ENCODE peak calls at places on chromosomes 1 and 21, in eight cellular contexts. G is transverse colon, Q is NT2/D1, R is adipocyte, L is GM23338, T is BE2C, K is thyroid gland, I is colonic mucosa. M is an unnamed sample.

GRCh38 chr1:230073371-230074035 is 6.5 kb downstream of the GALNT2 start:
- DNase-seq in G (no peak), Q (no peak), R (peak), L (no peak), T (no peak), K (no peak), I (no peak), M (no peak)

GRCh38 chr1:30329802-30330557 is 393.4 kb downstream of the MATN1 start:
- DNase-seq in G (no peak), Q (no peak), R (no peak), L (peak), T (no peak), K (no peak), I (peak), M (no peak)

GRCh38 chr1:99482750-99483149 is 163.2 kb upstream of the PALMD start:
- DNase-seq in G (no peak), Q (no peak), R (no peak), L (no peak), T (no peak), K (no peak), I (no peak), M (no peak)

GRCh38 chr1:112727716-112728115 is 12.6 kb upstream of the PPM1J start:
- DNase-seq in G (no peak), Q (no peak), R (no peak), L (no peak), T (no peak), K (no peak), I (no peak), M (no peak)

GRCh38 chr1:161285519-161285918 is 24.2 kb downstream of the MPZ start:
- DNase-seq in G (no peak), Q (no peak), R (no peak), L (peak), T (no peak), K (no peak), I (no peak), M (no peak)

GRCh38 chr21:39452207-39452964 is 616 bp downstream of the SH3BGR start:
- DNase-seq in G (no peak), Q (no peak), R (peak), L (no peak), T (no peak), K (no peak), I (no peak), M (no peak)

GRCh38 chr21:39715804-39716397 is 29.1 kb upstream of the IGSF5 start:
- DNase-seq in G (peak), Q (peak), R (peak), L (peak), T (peak), K (peak), I (peak), M (peak)

GRCh38 chr1:60895167-60896124 is 186.9 kb upstream of the NFIA start:
- DNase-seq in G (no peak), Q (no peak), R (no peak), L (no peak), T (no peak), K (no peak), I (no peak), M (no peak)

GRCh38 chr1:64561993-64562392 is 92.1 kb downstream of the CACHD1 start:
- DNase-seq in G (no peak), Q (no peak), R (no peak), L (no peak), T (no peak), K (no peak), I (no peak), M (no peak)

GRCh38 chr1:3082571-3083516 is 13.8 kb downstream of the PRDM16 start:
- DNase-seq in G (no peak), Q (no peak), R (no peak), L (peak), T (no peak), K (no peak), I (no peak), M (no peak)

GRCh38 chr1:86317926-86318325 is 78.2 kb downstream of the ODF2L start:
- DNase-seq in G (no peak), Q (no peak), R (no peak), L (no peak), T (no peak), K (no peak), I (no peak), M (no peak)

GRCh38 chr21:44568667-44569556 is 4.6 kb upstream of the KRTAP10-4 start:
- DNase-seq in G (no peak), Q (no peak), R (no peak), L (no peak), T (no peak), K (no peak), I (no peak), M (no peak)

GRCh38 chr1:14969006-14969405 is 184.5 kb upstream of the TMEM51 start:
- DNase-seq in G (no peak), Q (no peak), R (no peak), L (no peak), T (no peak), K (no peak), I (no peak), M (no peak)

GRCh38 chr1:228293816-228294500 is 86.1 kb downstream of the OBSCN start:
- DNase-seq in G (no peak), Q (no peak), R (no peak), L (no peak), T (no peak), K (no peak), I (no peak), M (no peak)

GRCh38 chr21:42236693-42237092 is 17.8 kb downstream of the ABCG1 start:
- DNase-seq in G (no peak), Q (no peak), R (no peak), L (no peak), T (no peak), K (no peak), I (no peak), M (peak)

GRCh38 chr1:201192478-201192804 is 1.8 kb downstream of the IGFN1 start:
- DNase-seq in G (no peak), Q (no peak), R (no peak), L (no peak), T (no peak), K (peak), I (no peak), M (no peak)

GRCh38 chr1:64917328-64917861 is 49.0 kb downstream of the JAK1 start:
- DNase-seq in G (peak), Q (no peak), R (peak), L (peak), T (no peak), K (peak), I (peak), M (no peak)

GRCh38 chr1:93567255-93567918 is 114.2 kb downstream of the BCAR3 start:
- DNase-seq in G (no peak), Q (no peak), R (peak), L (no peak), T (peak), K (peak), I (no peak), M (no peak)

GRCh38 chr1:225250432-225250831 is 177.4 kb downstream of the LBR start:
- DNase-seq in G (no peak), Q (no peak), R (no peak), L (no peak), T (no peak), K (no peak), I (no peak), M (no peak)

GRCh38 chr1:194342484-194343262 is 1156.3 kb upstream of the B3GALT2 start:
- DNase-seq in G (no peak), Q (peak), R (no peak), L (peak), T (no peak), K (no peak), I (no peak), M (peak)

GRCh38 chr1:81414417-81415087 is 386.2 kb upstream of the ADGRL2 start:
- DNase-seq in G (peak), Q (peak), R (peak), L (peak), T (peak), K (peak), I (peak), M (peak)

GRCh38 chr1:160359559-160360226 is 7.2 kb upstream of the NHLH1 start:
- DNase-seq in G (no peak), Q (no peak), R (no peak), L (peak), T (no peak), K (no peak), I (no peak), M (no peak)

GRCh38 chr1:211133393-211133840 is 531 bp downstream of the KCNH1 start:
- DNase-seq in G (no peak), Q (peak), R (peak), L (peak), T (peak), K (peak), I (no peak), M (peak)

GRCh38 chr1:60949154-60949825 is 133.1 kb upstream of the NFIA start:
- DNase-seq in G (no peak), Q (no peak), R (no peak), L (peak), T (peak), K (no peak), I (no peak), M (no peak)

GRCh38 chr1:31666290-31666963 is 21.8 kb upstream of the PEF1 start:
- DNase-seq in G (peak), Q (no peak), R (peak), L (no peak), T (no peak), K (peak), I (peak), M (peak)

GRCh38 chr1:43564617-43565348 is 34.1 kb downstream of the PTPRF start:
- DNase-seq in G (no peak), Q (no peak), R (no peak), L (no peak), T (no peak), K (no peak), I (no peak), M (no peak)

GRCh38 chr21:15007716-15008296 is 57.0 kb downstream of the NRIP1 start:
- DNase-seq in G (no peak), Q (no peak), R (no peak), L (no peak), T (no peak), K (no peak), I (no peak), M (no peak)

GRCh38 chr1:19619697-19620384 is 24.3 kb upstream of the NBL1 start:
- DNase-seq in G (peak), Q (no peak), R (peak), L (peak), T (no peak), K (peak), I (peak), M (peak)

GRCh38 chr1:234357831-234358230 is 15.4 kb upstream of the COA6 start:
- DNase-seq in G (no peak), Q (no peak), R (no peak), L (no peak), T (no peak), K (no peak), I (no peak), M (no peak)

GRCh38 chr1:117096871-117097842 is 24.4 kb downstream of the TRIM45 start:
- DNase-seq in G (no peak), Q (no peak), R (peak), L (no peak), T (no peak), K (no peak), I (no peak), M (no peak)

GRCh38 chr1:246632584-246633168 is 66.4 kb downstream of the CNST start:
- DNase-seq in G (no peak), Q (no peak), R (peak), L (no peak), T (no peak), K (no peak), I (no peak), M (no peak)

GRCh38 chr1:203559523-203559922 is 65.6 kb downstream of the OPTC start:
- DNase-seq in G (no peak), Q (no peak), R (peak), L (no peak), T (no peak), K (no peak), I (no peak), M (no peak)

GRCh38 chr1:40032240-40032891 is 8.2 kb upstream of the CAP1 start:
- DNase-seq in G (peak), Q (peak), R (peak), L (peak), T (peak), K (peak), I (peak), M (no peak)

GRCh38 chr1:77583483-77583882 is 99.0 kb downstream of the ZZZ3 start:
- DNase-seq in G (no peak), Q (no peak), R (no peak), L (no peak), T (no peak), K (no peak), I (no peak), M (no peak)

GRCh38 chr1:93938461-93939145 is 29.4 kb upstream of the GCLM start:
- DNase-seq in G (no peak), Q (no peak), R (no peak), L (no peak), T (no peak), K (no peak), I (no peak), M (no peak)

GRCh38 chr1:161020573-161021167 is at the start of gene F11R:
- DNase-seq in G (peak), Q (peak), R (peak), L (peak), T (peak), K (peak), I (peak), M (peak)

GRCh38 chr21:26388731-26389231 is 184.3 kb downstream of the CYYR1 start:
- DNase-seq in G (no peak), Q (no peak), R (peak), L (no peak), T (peak), K (no peak), I (no peak), M (no peak)

GRCh38 chr1:217029311-217030157 is 306.3 kb upstream of the ESRRG start:
- DNase-seq in G (peak), Q (no peak), R (peak), L (no peak), T (no peak), K (peak), I (peak), M (no peak)

DNA sequence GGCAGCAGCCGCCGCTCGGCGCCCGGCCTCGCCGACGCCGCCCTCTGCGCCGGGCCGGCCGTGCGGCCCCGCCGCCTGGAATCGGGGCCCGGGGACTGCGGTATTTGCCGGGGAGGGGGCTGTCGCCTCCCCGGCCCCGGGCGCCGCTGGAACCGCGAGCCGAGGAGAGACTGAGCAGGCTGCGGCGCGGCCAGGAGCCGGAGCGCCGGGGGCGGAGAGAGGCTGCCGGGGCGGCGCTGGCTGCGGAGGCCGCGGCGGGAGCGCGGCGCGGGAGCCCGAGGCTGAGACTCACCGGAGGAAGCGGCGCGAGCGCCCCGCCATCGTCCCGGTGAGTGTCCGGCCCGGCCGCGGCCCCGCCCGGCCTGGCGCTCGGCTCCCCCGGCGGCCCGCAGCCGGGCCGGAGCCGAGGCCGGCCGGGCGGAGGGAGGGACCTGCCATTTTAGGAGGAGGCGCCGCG is 756 bp downstream of the DYRK1A start:
- DNase-seq in G (peak), Q (no peak), R (no peak), L (no peak), T (peak), K (peak), I (no peak), M (no peak)
- H3K4me3 ChIP-seq in G (peak), Q (peak), R (peak), L (peak), T (peak), K (peak), I (peak), M (peak)

GRCh38 chr1:158043232-158043631 is 49.8 kb downstream of the KIRREL1 start:
- DNase-seq in G (no peak), Q (peak), R (no peak), L (peak), T (no peak), K (no peak), I (no peak), M (no peak)
- H3K4me3 ChIP-seq in G (no peak), Q (no peak), R (no peak), L (no peak), T (no peak), K (no peak), I (no peak), M (no peak)

DNA sequence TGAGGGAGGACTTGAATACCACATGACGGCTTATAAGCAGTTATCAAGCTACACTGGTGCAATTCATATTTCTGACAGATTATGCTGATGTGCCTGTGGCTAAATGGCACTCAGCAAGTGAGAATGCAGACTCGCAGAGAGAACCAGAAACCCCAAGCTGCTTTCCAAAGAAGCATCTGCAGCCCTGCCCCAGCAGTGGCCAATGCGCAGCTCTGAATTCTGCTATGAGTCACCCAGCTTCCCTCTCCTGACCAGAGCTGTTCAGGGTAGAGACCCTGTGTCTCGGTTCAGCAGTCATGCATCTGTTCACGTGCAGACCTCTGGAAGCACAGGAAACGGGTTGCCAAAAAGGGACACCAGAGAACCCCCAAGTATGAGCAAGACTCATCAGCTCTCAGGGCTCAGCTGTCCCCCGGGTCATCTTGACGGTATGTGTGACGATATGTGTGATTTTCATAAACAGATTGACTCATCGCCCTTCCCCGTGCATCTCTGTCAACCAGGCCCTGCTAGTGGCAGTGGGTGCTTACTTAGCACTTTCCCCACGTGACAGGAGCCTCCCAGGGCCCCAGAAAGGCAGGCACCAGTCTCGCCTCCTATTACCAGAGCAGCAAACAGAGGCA is 76.3 kb downstream of the ITPKB start:
- DNase-seq in G (peak), Q (peak), R (peak), L (no peak), T (peak), K (peak), I (peak), M (peak)
- H3K4me3 ChIP-seq in G (no peak), Q (no peak), R (peak), L (no peak), T (peak), K (no peak), I (no peak), M (no peak)

GRCh38 chr1:34681481-34682451 is 73.1 kb upstream of the GJB5 start:
- DNase-seq in G (peak), Q (peak), R (peak), L (peak), T (peak), K (peak), I (peak), M (no peak)
- H3K4me3 ChIP-seq in G (no peak), Q (no peak), R (no peak), L (no peak), T (no peak), K (no peak), I (no peak), M (no peak)

GRCh38 chr1:58250587-58250948 is 296.0 kb downstream of the OMA1 start:
- DNase-seq in G (no peak), Q (no peak), R (no peak), L (no peak), T (no peak), K (no peak), I (no peak), M (no peak)

GRCh38 chr1:58248067-58248466 is 298.5 kb downstream of the OMA1 start:
- DNase-seq in G (no peak), Q (no peak), R (no peak), L (no peak), T (no peak), K (no peak), I (no peak), M (no peak)

GRCh38 chr1:58249371-58249728 is 297.2 kb downstream of the OMA1 start:
- DNase-seq in G (no peak), Q (no peak), R (no peak), L (no peak), T (no peak), K (no peak), I (no peak), M (no peak)

GRCh38 chr1:58251415-58252073 is 295.0 kb downstream of the OMA1 start:
- DNase-seq in G (no peak), Q (peak), R (no peak), L (peak), T (peak), K (no peak), I (no peak), M (no peak)

GRCh38 chr1:58249729-58250586 is 296.6 kb downstream of the OMA1 start:
- DNase-seq in G (no peak), Q (peak), R (peak), L (peak), T (peak), K (no peak), I (no peak), M (peak)
- H3K4me3 ChIP-seq in G (no peak), Q (peak), R (peak), L (peak), T (peak), K (no peak), I (peak), M (no peak)

GRCh38 chr1:111199881-111200801 is at the start of gene DENND2D:
- DNase-seq in G (peak), Q (no peak), R (no peak), L (no peak), T (no peak), K (peak), I (peak), M (peak)
- H3K4me3 ChIP-seq in G (peak), Q (no peak), R (no peak), L (no peak), T (no peak), K (no peak), I (peak), M (no peak)

GRCh38 chr1:54324031-54324654 is 82.1 kb downstream of the SSBP3 start:
- DNase-seq in G (no peak), Q (no peak), R (no peak), L (peak), T (peak), K (no peak), I (no peak), M (no peak)

GRCh38 chr1:54324750-54325704 is 81.2 kb downstream of the SSBP3 start:
- DNase-seq in G (no peak), Q (no peak), R (no peak), L (no peak), T (no peak), K (no peak), I (no peak), M (no peak)

GRCh38 chr1:54326577-54327385 is 79.4 kb downstream of the SSBP3 start:
- DNase-seq in G (no peak), Q (no peak), R (no peak), L (no peak), T (no peak), K (no peak), I (no peak), M (no peak)

GRCh38 chr1:54327386-54328116 is 78.6 kb downstream of the SSBP3 start:
- DNase-seq in G (no peak), Q (no peak), R (peak), L (no peak), T (peak), K (no peak), I (no peak), M (no peak)

DNA sequence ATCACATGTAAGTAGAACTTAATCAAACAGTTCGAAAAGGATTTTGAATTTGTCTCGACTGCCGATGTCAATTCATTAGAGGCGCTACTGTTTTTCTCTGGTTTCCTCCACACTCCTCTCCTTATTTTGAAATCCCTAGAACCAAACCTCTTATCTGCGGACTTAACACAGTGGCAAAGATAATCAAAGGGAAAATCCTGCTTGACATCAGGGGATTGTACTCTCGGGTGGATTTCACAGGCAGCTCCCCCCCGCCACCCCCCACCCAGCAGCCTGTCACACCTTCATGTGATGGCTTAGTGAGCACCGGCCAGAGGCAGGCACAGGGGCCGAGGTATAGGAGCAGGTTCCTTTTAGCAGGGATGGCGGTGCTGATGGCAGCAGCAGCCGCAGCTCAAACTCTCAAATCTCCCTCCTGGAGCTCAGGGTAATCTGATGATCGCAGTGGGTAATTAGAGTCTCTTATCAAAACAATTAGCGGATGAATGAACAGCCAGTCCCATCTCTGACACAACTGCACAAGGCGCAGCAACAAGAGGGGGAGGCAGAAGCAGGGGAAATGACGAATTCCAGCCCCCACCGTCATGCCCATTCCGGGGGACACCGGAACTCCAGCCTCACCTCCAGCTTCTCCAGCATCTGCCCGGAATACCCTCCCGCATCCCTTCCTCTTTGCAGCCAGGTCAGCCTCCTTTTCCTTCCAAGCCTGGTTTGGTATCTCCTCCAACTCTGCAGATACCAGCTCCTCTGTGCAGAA is 80.3 kb downstream of the SSBP3 start:
- DNase-seq in G (no peak), Q (no peak), R (no peak), L (no peak), T (peak), K (no peak), I (no peak), M (no peak)
- H3K4me3 ChIP-seq in G (no peak), Q (no peak), R (no peak), L (no peak), T (no peak), K (no peak), I (no peak), M (no peak)

M was measured in mucosa of descending colon.